ENCODE peak calls at places on chromosomes 16 and 17, in eight cellular contexts. P is sigmoid colon, S is tibial nerve, O is heart left ventricle, I is right lobe of liver, K is ovary, G is transverse colon, B is erythroblast. T is an unnamed sample.
A peak's percentile ranks its signal among the peaks of the same experiment; 100 is the strongest.

GRCh38 chr16:31458835-31459721 is at the start of gene ARMC5:
- DNase-seq in P (peak; percentile 99), K (peak; percentile 98), S (peak; percentile 89), G (peak; percentile 98), B (peak; percentile 99), I (peak; percentile 98), O (peak; percentile 98), T (peak; percentile 75)

GRCh38 chr17:69047368-69048263 is 13.1 kb downstream of the ABCA9 start:
- DNase-seq in S (peak; percentile 61), G (peak; percentile 66), O (peak; percentile 48), K (peak; percentile 70), P (peak; percentile 87), B (peak; percentile 89), I (peak; percentile 57), T (no peak)

GRCh38 chr17:34025179-34025551 is 229.9 kb upstream of the CCL2 start:
- DNase-seq in G (peak; percentile 23), O (no peak), B (peak; percentile 63), S (no peak), P (no peak), I (no peak), K (no peak), T (no peak)

GRCh38 chr17:67218385-67218950 is 26.5 kb downstream of the HELZ start:
- DNase-seq in S (no peak), K (no peak), G (no peak), P (no peak), I (no peak), B (no peak), O (no peak), T (peak; percentile 22)

GRCh38 chr17:36939059-36939943 is 2.0 kb downstream of the LHX1 start:
- DNase-seq in P (no peak), S (no peak), G (no peak), O (no peak), K (no peak), I (no peak), B (no peak), T (no peak)

GRCh38 chr17:51805220-51805619 is 353.3 kb downstream of the CA10 start:
- DNase-seq in O (no peak), B (no peak), P (no peak), K (no peak), S (no peak), G (no peak), I (no peak), T (no peak)

GRCh38 chr16:2470234-2470601 is 879 bp upstream of the NTN3 start:
- DNase-seq in O (no peak), S (no peak), K (no peak), I (no peak), P (no peak), G (no peak), B (no peak), T (no peak)

GRCh38 chr17:50234581-50234980 is 33.1 kb upstream of the COL1A1 start:
- DNase-seq in S (no peak), P (no peak), K (no peak), B (no peak), I (no peak), G (no peak), O (no peak), T (no peak)

GRCh38 chr16:78893340-78893739 is 707.2 kb downstream of the MAF start:
- DNase-seq in S (no peak), P (no peak), G (no peak), O (no peak), B (no peak), I (no peak), K (no peak), T (no peak)

GRCh38 chr16:17474572-17474971 is 3.8 kb upstream of the XYLT1 start:
- DNase-seq in I (no peak), O (no peak), K (no peak), S (no peak), G (peak; percentile 20), B (no peak), P (no peak), T (no peak)

GRCh38 chr17:50636804-50637195 is 2.1 kb downstream of the ABCC3 start:
- DNase-seq in P (no peak), O (no peak), G (no peak), I (peak; percentile 7), K (no peak), S (no peak), B (no peak), T (no peak)

GRCh38 chr16:16090238-16090637 is 133.1 kb downstream of the ABCC6 start:
- DNase-seq in S (no peak), K (no peak), I (no peak), B (no peak), O (no peak), P (no peak), G (no peak), T (no peak)

GRCh38 chr16:78684655-78685400 is 585.4 kb downstream of the WWOX start:
- DNase-seq in S (peak; percentile 58), G (no peak), I (no peak), B (no peak), O (peak; percentile 53), P (no peak), K (no peak), T (no peak)

GRCh38 chr16:35146723-35147458 is 1687.5 kb downstream of the TP53TG3F start:
- DNase-seq in P (no peak), S (no peak), O (no peak), K (peak; percentile 14), I (no peak), B (no peak), G (no peak), T (no peak)

GRCh38 chr17:73901249-73901648 is 257.0 kb upstream of the SDK2 start:
- DNase-seq in G (no peak), P (no peak), O (no peak), K (no peak), I (no peak), B (no peak), S (no peak), T (no peak)

GRCh38 chr17:36505171-36505570 is 18.7 kb downstream of the ZNHIT3 start:
- DNase-seq in O (no peak), S (no peak), K (no peak), P (no peak), G (no peak), B (no peak), I (no peak), T (no peak)

GRCh38 chr16:57530104-57530522 is 6.3 kb downstream of the CCDC102A start:
- DNase-seq in K (peak; percentile 55), B (no peak), G (peak; percentile 63), O (no peak), S (no peak), I (no peak), P (peak; percentile 86), T (peak; percentile 92)

GRCh38 chr17:48513097-48513496 is 17.7 kb downstream of the HOXB1 start:
- DNase-seq in I (no peak), P (no peak), K (no peak), S (no peak), B (no peak), G (no peak), O (no peak), T (no peak)
- TF ChIP-seq POLR2A in I (no peak), P (no peak), K (no peak), S (no peak), B (no peak), G (no peak), O (no peak), T (no peak)

DNA sequence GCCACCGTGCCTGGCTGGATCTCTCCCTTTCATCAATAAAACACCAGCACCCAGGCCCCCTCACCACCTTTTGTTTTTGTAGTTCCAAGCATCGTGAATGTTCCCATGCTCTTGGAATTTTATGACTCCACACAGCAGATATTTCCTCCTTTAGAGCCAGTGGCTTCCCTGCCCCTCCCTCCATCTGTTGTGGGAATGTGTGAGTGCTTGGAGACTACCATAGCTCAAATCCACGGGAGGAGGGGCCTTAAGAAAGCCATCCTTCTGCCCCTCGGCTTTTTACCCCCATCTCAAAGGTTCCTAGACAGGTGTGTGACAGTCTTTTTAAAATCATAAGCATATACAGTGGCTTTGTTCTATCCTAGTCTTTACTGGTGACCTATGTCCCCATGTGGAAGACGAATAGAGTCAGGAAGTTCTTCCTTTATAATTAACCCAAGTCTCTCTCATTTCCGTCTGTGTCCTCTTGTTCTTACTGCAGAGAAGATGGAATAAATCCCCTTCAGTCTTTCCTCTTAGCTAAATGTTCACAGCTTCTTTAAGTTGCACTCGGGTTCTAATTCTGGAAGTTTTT is 47.3 kb downstream of the YPEL2 start:
- DNase-seq in G (peak; percentile 44), S (no peak), K (no peak), P (peak; percentile 57), O (no peak), B (no peak), I (no peak), T (peak; percentile 55)
- TF ChIP-seq POLR2A in G (no peak), S (no peak), K (no peak), P (no peak), O (no peak), B (no peak), I (no peak), T (no peak)

GRCh38 chr17:75270218-75270965 is 639 bp downstream of the MIF4GD start:
- DNase-seq in S (peak; percentile 35), G (peak; percentile 78), B (peak; percentile 86), K (peak; percentile 76), I (peak; percentile 73), P (peak; percentile 88), O (peak; percentile 72), T (peak; percentile 78)
- TF ChIP-seq POLR2A in S (no peak), G (peak; percentile 75), B (no peak), K (no peak), I (no peak), P (no peak), O (peak; percentile 6), T (peak; percentile 41)

DNA sequence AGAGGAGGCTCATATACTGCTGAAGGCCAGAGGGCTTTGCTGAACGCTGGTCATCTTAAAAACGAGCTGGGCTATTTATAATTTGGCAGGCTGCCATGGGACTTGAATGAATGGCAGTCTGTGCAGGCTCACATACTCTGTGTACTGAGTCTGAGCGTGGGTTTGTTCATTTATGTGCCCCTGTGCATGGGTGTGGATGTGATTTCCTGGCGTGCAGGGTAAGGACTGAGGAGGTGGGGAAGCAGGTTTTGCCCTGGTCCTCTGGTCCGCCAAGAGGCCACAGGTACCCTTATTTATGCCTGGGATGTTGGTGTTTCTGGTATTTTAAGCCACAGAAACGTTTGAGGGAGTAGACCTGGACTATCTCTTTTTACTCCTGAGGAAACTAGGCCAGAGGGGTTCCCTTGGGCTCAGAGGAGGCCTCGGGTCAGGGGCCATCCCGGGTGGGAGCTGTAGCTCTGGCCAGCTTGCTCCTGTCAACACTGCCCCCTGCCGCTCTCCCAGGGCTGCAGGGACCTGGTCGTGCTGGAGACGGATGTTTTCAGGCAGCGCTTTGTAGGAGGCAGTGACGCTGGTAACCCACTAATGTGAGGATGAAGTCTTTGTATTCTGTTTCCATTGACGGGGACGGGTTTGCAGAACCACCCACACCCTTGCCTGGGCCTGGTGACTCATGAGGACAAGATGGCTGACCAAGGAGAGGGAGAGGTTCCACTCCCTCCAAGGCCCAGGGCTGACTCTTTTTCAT is 184.4 kb downstream of the MSI2 start:
- DNase-seq in S (peak; percentile 63), K (peak; percentile 89), B (peak; percentile 60), P (peak; percentile 78), I (no peak), O (peak; percentile 76), G (peak; percentile 38), T (peak; percentile 81)
- TF ChIP-seq POLR2A in S (no peak), K (peak; percentile 22), B (peak; percentile 45), P (no peak), I (no peak), O (no peak), G (no peak), T (peak; percentile 1)